ENCODE peak calls at places on chromosomes 2 and 18, in eight cellular contexts. Y is K562, A is HFF-Myc, H is foreskin fibroblast, U is adrenal gland, N is lower leg skin, F is GM13976, X is cardiac muscle cell. Z is an unnamed sample.

GRCh38 chr2:777546-777945 is 100.3 kb upstream of the TMEM18 start:
- DNase-seq in N (no peak), A (no peak), Y (no peak), X (no peak), F (no peak), U (no peak), H (no peak), Z (no peak)

GRCh38 chr2:44844651-44845270 is 96.7 kb upstream of the SIX3 start:
- DNase-seq in F (no peak), U (no peak), A (peak), H (peak), X (no peak), Y (no peak), N (no peak), Z (peak)

GRCh38 chr2:64730551-64731305 is 77.0 kb upstream of the SERTAD2 start:
- DNase-seq in F (peak), A (peak), X (peak), Y (peak), N (peak), H (peak), U (peak), Z (peak)

GRCh38 chr2:163752252-163752651 is 16.4 kb upstream of the FIGN start:
- DNase-seq in N (no peak), X (no peak), Y (no peak), U (no peak), H (no peak), F (no peak), A (no peak), Z (no peak)

GRCh38 chr18:59821983-59822382 is 77.8 kb upstream of the PMAIP1 start:
- DNase-seq in Y (no peak), X (no peak), A (no peak), N (no peak), U (no peak), F (no peak), H (peak), Z (no peak)

GRCh38 chr2:100940766-100941645 is 61.1 kb upstream of the RPL31 start:
- DNase-seq in H (no peak), X (peak), F (no peak), Y (no peak), U (no peak), A (no peak), N (peak), Z (peak)

GRCh38 chr2:133521146-133521745 is 47.0 kb downstream of the NCKAP5 start:
- DNase-seq in F (no peak), X (no peak), Y (no peak), U (no peak), N (no peak), A (no peak), H (no peak), Z (no peak)

GRCh38 chr2:72995420-72996151 is 75.9 kb downstream of the SFXN5 start:
- DNase-seq in N (peak), F (no peak), H (no peak), X (no peak), A (no peak), Y (no peak), U (no peak), Z (no peak)

GRCh38 chr2:106207246-106207645 is 13.1 kb upstream of the UXS1 start:
- DNase-seq in A (no peak), F (no peak), X (no peak), N (no peak), U (no peak), H (no peak), Y (no peak), Z (no peak)

GRCh38 chr2:203951366-203951902 is 14.9 kb downstream of the ICOS start:
- DNase-seq in F (no peak), X (no peak), N (no peak), H (no peak), U (no peak), A (no peak), Y (no peak), Z (peak)

GRCh38 chr2:20424300-20425290 is 22.3 kb upstream of the RHOB start:
- DNase-seq in U (peak), F (peak), A (peak), N (peak), X (peak), Y (peak), H (peak), Z (peak)

DNA sequence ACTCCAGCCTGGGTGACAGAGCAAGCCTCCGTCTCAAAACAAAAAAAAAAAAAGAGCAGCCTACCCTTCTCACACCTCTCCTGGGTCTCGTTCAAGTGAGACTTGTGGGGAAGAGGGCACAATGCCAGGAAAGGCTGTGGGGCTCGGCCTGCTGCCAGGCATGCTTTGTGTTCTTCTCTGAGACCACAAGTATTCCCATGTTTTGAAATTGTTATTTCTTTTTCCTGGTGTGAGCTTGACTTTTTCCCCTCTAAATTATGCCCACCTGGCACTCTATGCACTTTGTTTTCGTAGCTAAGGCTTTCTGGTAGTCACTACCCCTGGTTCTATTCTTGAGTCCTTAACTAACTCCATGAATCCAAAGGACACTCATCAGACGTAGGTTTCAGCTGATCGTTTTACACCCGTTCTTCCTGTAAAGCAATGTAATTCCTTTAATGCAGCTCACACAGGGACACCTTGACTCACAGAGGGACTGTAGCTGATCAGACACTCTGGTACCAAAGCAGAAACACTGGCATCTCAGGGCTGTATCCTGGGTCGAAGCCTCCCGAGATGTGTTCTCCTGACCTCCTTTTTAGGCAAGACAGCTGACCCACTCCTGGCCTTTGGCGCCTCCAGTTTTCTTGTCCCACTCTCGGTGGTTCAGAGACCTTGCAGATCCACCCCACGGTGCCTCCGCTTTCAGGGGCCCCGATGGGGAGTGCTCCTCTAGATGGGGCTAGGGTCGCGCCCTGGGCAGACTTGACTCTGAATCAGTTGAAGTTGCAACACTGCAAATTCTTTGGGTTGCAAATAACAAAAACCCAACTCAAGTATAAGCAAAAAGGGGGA is 193.3 kb upstream of the AGAP1 start:
- DNase-seq in X (peak), H (no peak), Y (no peak), F (no peak), U (no peak), N (no peak), A (peak), Z (no peak)
- TF ChIP-seq CTCF in X (no peak), H (no peak), Y (no peak), F (no peak), U (no peak), N (no peak), A (no peak), Z (no peak)

GRCh38 chr2:10188211-10188610 is 65.7 kb downstream of the RRM2 start:
- DNase-seq in F (no peak), U (no peak), Y (peak), A (no peak), H (no peak), X (peak), N (no peak), Z (no peak)
- TF ChIP-seq CTCF in F (no peak), U (peak), Y (peak), A (peak), H (peak), X (peak), N (no peak), Z (no peak)

DNA sequence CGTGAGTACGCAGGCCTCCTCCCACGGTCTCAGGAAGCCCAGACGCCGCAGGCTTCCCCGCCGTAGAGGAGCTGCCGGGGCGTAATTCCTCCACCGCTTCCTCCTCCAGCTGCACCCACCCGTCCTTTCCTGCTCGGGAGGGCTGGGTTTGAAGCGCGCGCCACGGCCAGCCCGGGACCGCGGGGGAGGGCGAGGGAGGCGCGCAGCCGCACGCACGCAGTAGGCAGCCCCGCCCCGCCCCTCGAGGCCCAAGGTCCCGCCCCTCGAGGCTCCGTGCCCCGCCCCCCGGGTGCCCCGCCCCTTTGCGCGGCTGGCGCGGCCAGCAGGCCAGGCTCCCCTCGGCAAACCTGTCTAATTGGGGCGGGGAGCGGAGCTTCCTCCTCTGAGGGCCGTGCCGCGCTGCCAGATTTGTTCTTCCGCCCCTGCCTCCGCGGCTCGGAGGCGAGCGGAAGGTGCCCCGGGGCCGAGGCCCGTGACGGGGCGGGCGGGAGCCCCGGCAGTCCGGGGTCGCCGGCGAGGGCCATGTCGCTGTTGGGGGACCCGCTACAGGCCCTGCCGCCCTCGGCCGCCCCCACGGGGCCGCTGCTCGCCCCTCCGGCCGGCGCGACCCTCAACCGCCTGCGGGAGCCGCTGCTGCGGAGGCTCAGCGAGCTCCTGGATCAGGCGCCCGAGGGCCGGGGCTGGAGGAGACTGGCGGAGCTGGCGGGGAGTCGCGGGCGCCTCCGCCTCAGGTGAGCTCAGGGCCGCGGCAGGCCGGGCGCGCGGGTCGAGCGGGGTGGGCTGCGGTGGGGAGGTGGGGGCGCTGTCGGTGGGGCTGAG is at the start of gene MALT1:
- DNase-seq in Y (peak), U (peak), X (peak), N (peak), A (peak), H (peak), F (peak), Z (peak)
- TF ChIP-seq CTCF in Y (no peak), U (peak), X (no peak), N (no peak), A (no peak), H (no peak), F (no peak), Z (no peak)

GRCh38 chr2:113182471-113183260 is 8.9 kb downstream of the PSD4 start:
- DNase-seq in A (no peak), F (no peak), N (no peak), H (no peak), X (no peak), U (no peak), Y (no peak), Z (no peak)
- TF ChIP-seq CTCF in A (no peak), F (no peak), N (no peak), H (no peak), X (no peak), U (no peak), Y (no peak), Z (no peak)

GRCh38 chr2:99066602-99067001 is 74.9 kb upstream of the C2orf15 start:
- DNase-seq in A (peak), X (peak), U (no peak), H (peak), Y (peak), N (no peak), F (peak), Z (peak)
- TF ChIP-seq CTCF in A (peak), X (peak), U (no peak), H (peak), Y (peak), N (no peak), F (no peak), Z (no peak)